ENCODE peak calls at places on chromosomes 5 and 9, in nine cellular contexts. T, A, R, E, O, J, K, S and N are unnamed samples.

GRCh38 chr5:174599992-174600391 is 124.4 kb upstream of the MSX2 start:
- DNase-seq in T (no peak), A (no peak), R (peak; percentile 35), E (no peak), O (no peak), J (no peak), K (no peak), S (no peak), N (no peak)

GRCh38 chr5:110900829-110901228 is 162.0 kb downstream of the SLC25A46 start:
- DNase-seq in T (no peak), A (no peak), R (peak; percentile 21), E (no peak), O (no peak), J (no peak), K (no peak), S (no peak), N (no peak)

GRCh38 chr9:91296354-91296753 is 65.4 kb downstream of the AUH start:
- DNase-seq in T (no peak), A (no peak), R (no peak), E (no peak), O (no peak), J (no peak), K (no peak), S (no peak), N (no peak)

GRCh38 chr5:149799119-149799623 is 69.1 kb downstream of the PPARGC1B start:
- DNase-seq in T (peak; percentile 24), A (peak; percentile 69), R (peak; percentile 96), E (no peak), O (no peak), J (no peak), K (no peak), S (no peak), N (peak; percentile 21)

GRCh38 chr5:36728697-36729543 is 122.5 kb downstream of the SLC1A3 start:
- DNase-seq in T (peak; percentile 15), A (peak; percentile 16), R (peak; percentile 50), E (no peak), O (no peak), J (peak; percentile 73), K (no peak), S (peak; percentile 37), N (peak; percentile 65)

GRCh38 chr5:533243-534005 is 9.2 kb upstream of the SLC9A3 start:
- DNase-seq in T (no peak), A (no peak), R (no peak), E (no peak), O (no peak), J (no peak), K (no peak), S (no peak), N (no peak)

GRCh38 chr5:167208911-167209310 is 1082.5 kb upstream of the WWC1 start:
- DNase-seq in T (no peak), A (no peak), R (peak; percentile 88), E (no peak), O (no peak), J (no peak), K (no peak), S (no peak), N (no peak)

GRCh38 chr9:134738869-134739659 is 97.5 kb downstream of the COL5A1 start:
- DNase-seq in T (peak; percentile 76), A (no peak), R (peak; percentile 50), E (peak; percentile 16), O (peak; percentile 89), J (no peak), K (peak; percentile 30), S (peak; percentile 15), N (peak; percentile 13)

GRCh38 chr5:5572983-5573797 is 150.7 kb downstream of the ICE1 start:
- DNase-seq in T (no peak), A (no peak), R (no peak), E (no peak), O (no peak), J (no peak), K (no peak), S (no peak), N (no peak)

GRCh38 chr9:82912639-82913038 is 150.3 kb downstream of the RASEF start:
- DNase-seq in T (no peak), A (no peak), R (peak; percentile 10), E (no peak), O (no peak), J (no peak), K (no peak), S (no peak), N (no peak)

GRCh38 chr9:89911721-89912604 is 307.2 kb downstream of the GADD45G start:
- DNase-seq in T (no peak), A (peak; percentile 9), R (no peak), E (no peak), O (no peak), J (no peak), K (no peak), S (no peak), N (no peak)

GRCh38 chr5:156753846-156754245 is 96.2 kb upstream of the PPP1R2B start:
- DNase-seq in T (no peak), A (no peak), R (no peak), E (no peak), O (no peak), J (no peak), K (no peak), S (no peak), N (no peak)

GRCh38 chr9:6944896-6945295 is 187.1 kb downstream of the KDM4C start:
- DNase-seq in T (no peak), A (no peak), R (no peak), E (no peak), O (no peak), J (no peak), K (no peak), S (no peak), N (no peak)

GRCh38 chr5:175659546-175660248 is 1.8 kb downstream of the HRH2 start:
- DNase-seq in T (no peak), A (no peak), R (no peak), E (no peak), O (no peak), J (no peak), K (no peak), S (no peak), N (no peak)

GRCh38 chr5:38548064-38548759 is 8.2 kb downstream of the LIFR start:
- DNase-seq in T (no peak), A (no peak), R (peak; percentile 10), E (no peak), O (no peak), J (no peak), K (no peak), S (no peak), N (no peak)

GRCh38 chr5:172901012-172901780 is 58.0 kb upstream of the RPL26L1 start:
- DNase-seq in T (no peak), A (peak; percentile 68), R (peak; percentile 95), E (no peak), O (no peak), J (no peak), K (no peak), S (no peak), N (peak; percentile 22)

GRCh38 chr5:76446776-76447175 is 43.7 kb downstream of the IQGAP2 start:
- DNase-seq in T (no peak), A (no peak), R (no peak), E (no peak), O (no peak), J (no peak), K (no peak), S (no peak), N (no peak)

GRCh38 chr5:74539986-74540385 is 100.5 kb downstream of the ENC1 start:
- DNase-seq in T (no peak), A (no peak), R (no peak), E (no peak), O (no peak), J (no peak), K (no peak), S (no peak), N (no peak)

GRCh38 chr5:177479774-177480173 is 6.3 kb upstream of the DBN1 start:
- DNase-seq in T (no peak), A (no peak), R (peak; percentile 49), E (no peak), O (no peak), J (no peak), K (no peak), S (no peak), N (no peak)

GRCh38 chr5:74927336-74927735 is 61.1 kb upstream of the FAM169A start:
- DNase-seq in T (no peak), A (no peak), R (no peak), E (no peak), O (no peak), J (no peak), K (no peak), S (no peak), N (no peak)

GRCh38 chr5:179408646-179409045 is 63.4 kb upstream of the ADAMTS2 start:
- DNase-seq in T (no peak), A (no peak), R (no peak), E (no peak), O (no peak), J (no peak), K (no peak), S (no peak), N (no peak)

GRCh38 chr5:124650960-124651662 is 95.3 kb downstream of the ZNF608 start:
- DNase-seq in T (no peak), A (no peak), R (no peak), E (no peak), O (peak; percentile 31), J (no peak), K (no peak), S (no peak), N (no peak)

GRCh38 chr9:137813651-137814415 is 63.7 kb upstream of the CACNA1B start:
- DNase-seq in T (no peak), A (no peak), R (no peak), E (no peak), O (no peak), J (no peak), K (no peak), S (no peak), N (no peak)